ENCODE peak calls at places on chromosomes 4 and X, in four cellular contexts. One of them, this sample, is unnamed.

GRCh38 chr4:71855944-71856343 is 72.1 kb upstream of the GC start:
- DNase-seq in Calu3: no peak
- DNase-seq in GM12864: no peak
- DNase-seq in A549: no peak
- DNase-seq in this sample: no peak

GRCh38 chrX:100368167-100368566 is 41.9 kb downstream of the PCDH19 start:
- DNase-seq in Calu3: peak; percentile 18
- DNase-seq in A549: peak; percentile 22
- DNase-seq in GM12864: no peak
- DNase-seq in this sample: no peak

GRCh38 chrX:78923198-78924015 is 21.8 kb upstream of the P2RY10 start:
- DNase-seq in Calu3: no peak
- DNase-seq in A549: peak; percentile 0
- DNase-seq in GM12864: peak; percentile 53
- DNase-seq in this sample: no peak

GRCh38 chr4:156734965-156735895 is 236.4 kb downstream of the PDGFC start:
- DNase-seq in A549: no peak
- DNase-seq in GM12864: no peak
- DNase-seq in Calu3: no peak
- DNase-seq in this sample: no peak

GRCh38 chr4:84091266-84091665 is 407.8 kb downstream of the NKX6-1 start:
- DNase-seq in A549: no peak
- DNase-seq in Calu3: no peak
- DNase-seq in GM12864: no peak
- DNase-seq in this sample: no peak

GRCh38 chr4:36854554-36854953 is 390.0 kb upstream of the NWD2 start:
- DNase-seq in GM12864: no peak
- DNase-seq in A549: no peak
- DNase-seq in Calu3: no peak
- DNase-seq in this sample: no peak

GRCh38 chr4:39235021-39235420 is 52.7 kb downstream of the WDR19 start:
- DNase-seq in GM12864: no peak
- DNase-seq in Calu3: no peak
- DNase-seq in A549: no peak
- DNase-seq in this sample: no peak

GRCh38 chr4:67468801-67469200 is 76.5 kb downstream of the CENPC start:
- DNase-seq in Calu3: no peak
- DNase-seq in GM12864: no peak
- DNase-seq in A549: no peak
- DNase-seq in this sample: no peak

DNA sequence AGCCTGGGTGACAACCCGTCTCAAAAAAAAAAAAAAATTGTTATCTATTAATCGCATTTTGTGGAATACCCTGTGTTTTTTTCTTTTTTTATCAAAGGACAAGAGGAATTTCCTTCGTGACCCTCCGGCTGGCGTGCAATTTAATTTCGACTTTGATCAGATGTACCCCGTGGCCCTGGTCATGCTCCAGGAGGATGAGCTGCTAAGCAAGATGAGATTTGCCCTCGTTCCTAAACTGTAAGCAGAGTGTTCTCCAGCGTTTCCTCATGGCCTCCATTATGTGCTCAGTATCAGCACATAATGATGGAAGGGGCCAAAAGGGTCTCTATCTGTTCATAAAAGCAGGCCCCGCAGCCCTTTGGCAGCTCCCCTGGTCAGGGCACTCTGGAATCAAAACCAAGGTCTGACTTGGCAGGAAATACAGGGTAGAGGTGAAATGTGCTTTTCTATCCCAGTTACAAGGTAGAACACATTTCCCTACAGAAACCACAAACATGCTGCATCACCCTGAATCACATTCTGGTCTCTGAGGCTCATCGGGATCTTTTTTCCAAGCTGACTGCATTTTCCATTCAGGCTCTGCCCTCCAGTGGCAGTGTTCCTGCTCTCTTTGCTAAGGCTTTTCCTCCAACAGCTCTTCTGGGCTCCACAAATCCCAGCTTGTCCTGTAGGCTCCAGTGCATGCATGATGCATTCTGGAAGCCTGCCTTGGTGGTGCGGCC is 24.4 kb downstream of the SYAP1 start:
- DNase-seq in GM12864: no peak
- DNase-seq in Calu3: no peak
- DNase-seq in A549: peak; percentile 61
- DNase-seq in this sample: no peak
- TF ChIP-seq CTCF in GM12864: no peak
- TF ChIP-seq CTCF in Calu3: no peak
- TF ChIP-seq CTCF in A549: peak; percentile 8
- TF ChIP-seq CTCF in this sample: peak; percentile 10

DNA sequence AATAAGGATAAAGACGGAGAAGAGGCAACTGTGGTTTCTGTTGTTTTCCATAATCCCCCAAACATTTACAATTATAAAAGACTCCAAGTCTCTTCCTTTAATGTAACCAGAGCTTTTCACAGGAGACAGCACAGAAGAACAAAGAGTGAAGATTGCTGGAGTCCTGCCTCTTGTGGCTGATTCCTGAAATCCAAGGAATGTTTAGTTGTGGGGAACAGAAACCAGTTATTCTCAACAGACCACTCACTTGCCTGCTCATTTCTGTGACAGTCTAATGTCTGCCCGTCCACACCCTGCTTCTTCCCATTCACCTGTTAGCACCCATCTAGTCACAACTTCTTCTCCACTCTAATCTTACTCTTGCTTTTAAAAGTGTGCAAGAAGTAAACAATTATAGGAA is 12.1 kb downstream of the TEX13B start:
- DNase-seq in GM12864: no peak
- DNase-seq in Calu3: no peak
- DNase-seq in A549: no peak
- DNase-seq in this sample: no peak
- TF ChIP-seq CTCF in GM12864: no peak
- TF ChIP-seq CTCF in Calu3: no peak
- TF ChIP-seq CTCF in A549: no peak
- TF ChIP-seq CTCF in this sample: no peak

DNA sequence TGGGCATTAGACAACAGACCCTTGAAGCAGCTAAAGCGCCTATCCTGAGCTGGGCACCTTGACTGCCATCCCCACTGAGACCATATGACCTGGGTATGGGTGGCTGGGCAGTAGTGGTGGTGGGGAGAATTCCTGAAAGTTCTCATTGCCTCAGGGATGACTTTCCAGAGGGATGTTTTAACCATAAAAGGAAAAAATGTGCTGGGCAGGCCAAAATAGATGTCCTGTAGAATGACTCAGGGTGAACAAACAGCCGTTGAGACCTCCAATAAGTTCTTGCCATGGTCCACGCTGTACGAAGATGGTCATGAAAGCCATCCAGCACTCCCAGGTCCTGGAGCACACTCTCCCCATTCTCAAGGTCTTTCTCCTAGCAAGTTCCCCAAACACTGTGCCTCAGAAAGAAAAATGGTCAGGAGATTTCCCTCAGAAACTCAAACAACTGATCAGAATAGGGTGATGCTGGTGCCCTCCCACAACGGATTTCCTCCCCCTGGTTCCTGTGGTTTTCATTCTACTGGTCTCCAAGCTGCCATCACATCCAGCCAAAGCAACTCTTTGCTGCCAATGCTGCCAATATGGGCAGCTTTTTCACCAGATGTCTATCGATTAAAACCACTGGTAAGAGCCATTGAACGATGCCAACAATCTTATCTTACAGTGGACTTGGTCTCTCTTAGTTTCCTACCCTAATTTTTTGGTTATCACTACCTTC is 11.2 kb downstream of the CDKN2AIP start:
- DNase-seq in A549: no peak
- DNase-seq in GM12864: no peak
- DNase-seq in Calu3: no peak
- DNase-seq in this sample: no peak
- TF ChIP-seq CTCF in A549: no peak
- TF ChIP-seq CTCF in GM12864: no peak
- TF ChIP-seq CTCF in Calu3: no peak
- TF ChIP-seq CTCF in this sample: no peak

DNA sequence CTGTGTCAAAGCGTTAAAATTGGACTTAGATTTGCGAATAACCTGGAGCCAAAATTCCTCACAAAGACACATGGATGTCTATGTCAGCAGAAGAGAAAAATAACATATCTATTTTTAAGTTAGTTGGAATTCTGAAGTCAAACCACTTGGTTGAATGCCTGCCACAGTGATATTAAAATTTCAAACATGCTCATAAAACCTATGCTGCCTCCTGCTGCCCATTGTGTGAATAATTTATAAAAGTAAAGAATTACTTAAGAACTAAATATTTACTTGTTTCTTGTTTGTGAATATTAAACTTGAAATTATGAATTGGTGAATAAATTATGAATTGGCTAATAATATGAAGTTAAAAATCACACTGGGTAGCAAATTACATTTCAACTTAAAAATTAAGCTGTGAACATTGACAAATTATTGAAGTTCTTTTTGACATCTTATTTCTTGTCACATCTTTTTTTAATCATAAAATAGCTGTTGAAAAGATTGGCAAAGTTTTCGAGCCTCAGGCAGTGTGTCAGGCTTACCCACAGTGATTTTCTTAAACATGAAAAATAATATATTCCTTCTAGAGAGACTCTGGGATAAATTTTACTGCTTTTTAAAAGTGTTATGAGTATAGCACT is 35.4 kb downstream of the FABP2 start:
- DNase-seq in A549: peak; percentile 64
- DNase-seq in Calu3: peak; percentile 10
- DNase-seq in GM12864: no peak
- DNase-seq in this sample: peak; percentile 49
- TF ChIP-seq CTCF in A549: peak; percentile 66
- TF ChIP-seq CTCF in Calu3: no peak
- TF ChIP-seq CTCF in GM12864: peak; percentile 51
- TF ChIP-seq CTCF in this sample: peak; percentile 49

GRCh38 chr4:24514808-24515207 is 69.5 kb downstream of the DHX15 start:
- DNase-seq in A549: no peak
- DNase-seq in GM12864: no peak
- DNase-seq in Calu3: no peak
- DNase-seq in this sample: no peak
- TF ChIP-seq CTCF in A549: no peak
- TF ChIP-seq CTCF in GM12864: peak; percentile 23
- TF ChIP-seq CTCF in Calu3: no peak
- TF ChIP-seq CTCF in this sample: peak; percentile 13

This sample was measured in AG09319.